ENCODE peak calls at places on chromosome 22, in five cellular contexts. F, R, D, P and Q are unnamed samples.

GRCh38 chr22:47401976-47402770 is 639.7 kb downstream of the TBC1D22A start:
- DNase-seq in F (no peak), R (no peak), D (no peak), P (no peak), Q (no peak)

GRCh38 chr22:36413022-36413770 is 25.4 kb upstream of the MYH9 start:
- DNase-seq in F (no peak), R (peak; percentile 36), D (no peak), P (no peak), Q (no peak)

GRCh38 chr22:20116376-20116950 is 559 bp downstream of the RANBP1 start:
- DNase-seq in F (no peak), R (no peak), D (no peak), P (no peak), Q (no peak)

GRCh38 chr22:35850831-35851230 is 133.2 kb downstream of the APOL5 start:
- DNase-seq in F (no peak), R (no peak), D (no peak), P (no peak), Q (no peak)

GRCh38 chr22:31844941-31845340 is 91.1 kb downstream of the DEPDC5 start:
- DNase-seq in F (no peak), R (no peak), D (no peak), P (no peak), Q (no peak)

GRCh38 chr22:35746248-35746647 is 28.6 kb downstream of the APOL5 start:
- DNase-seq in F (no peak), R (no peak), D (no peak), P (no peak), Q (no peak)

GRCh38 chr22:46996595-46997310 is 234.3 kb downstream of the TBC1D22A start:
- DNase-seq in F (no peak), R (no peak), D (no peak), P (no peak), Q (no peak)

GRCh38 chr22:31104869-31105268 is 2.5 kb downstream of the SELENOM start:
- DNase-seq in F (no peak), R (no peak), D (no peak), P (no peak), Q (no peak)

DNA sequence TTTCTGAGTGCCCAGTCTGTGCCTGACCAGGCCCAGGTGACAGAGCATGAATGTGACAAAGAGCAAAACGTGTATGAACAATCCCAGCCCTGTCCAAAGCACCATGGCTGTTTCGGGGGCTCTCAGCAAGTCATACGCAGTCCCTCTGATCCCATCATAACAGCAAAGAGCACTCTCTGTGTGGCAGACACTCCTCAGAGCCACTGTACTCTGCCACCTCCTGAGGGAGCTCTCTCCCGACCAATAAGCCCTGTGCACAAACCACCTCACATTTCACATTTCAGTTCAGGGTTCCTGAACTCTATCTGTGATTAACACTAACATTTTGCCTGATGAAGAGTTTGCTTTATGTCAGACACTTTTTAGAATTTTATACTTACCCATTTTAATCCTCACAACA is 6.6 kb downstream of the DGCR2 start:
- DNase-seq in F (peak; percentile 50), R (no peak), D (no peak), P (no peak), Q (no peak)
- TF ChIP-seq CTCF in F (peak; percentile 38), R (peak; percentile 13), D (no peak), P (no peak), Q (no peak)

DNA sequence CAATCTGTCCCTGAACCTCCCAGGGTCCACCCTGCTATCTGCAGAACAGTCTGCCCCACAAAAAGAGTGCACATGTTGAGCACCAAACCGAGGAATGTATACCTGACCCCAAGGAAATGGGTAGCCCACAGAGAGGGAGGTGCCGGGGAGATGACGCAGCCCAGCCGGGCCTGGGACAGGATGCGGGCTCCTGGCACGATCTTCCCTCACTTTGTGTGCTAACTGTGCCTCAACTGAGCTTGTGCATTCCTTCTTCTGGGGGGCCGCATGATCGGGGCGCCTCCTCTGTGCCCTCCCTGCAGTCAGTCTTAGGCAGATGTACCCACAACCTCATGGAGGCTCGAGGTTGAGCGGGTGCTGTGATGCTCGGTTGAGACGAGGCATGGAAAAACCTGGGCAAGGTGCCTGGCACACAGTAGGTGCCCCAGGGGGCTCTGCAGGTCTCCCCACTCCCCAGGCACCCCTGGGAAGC is 2.4 kb downstream of the GAS2L1 start:
- DNase-seq in F (no peak), R (peak; percentile 65), D (peak; percentile 34), P (no peak), Q (no peak)
- H3K4me3 ChIP-seq in F (peak overlapping the region; percentile 27), R (no peak overlapping the region), D (peak overlapping the region; percentile 39), P (peak overlapping the region; percentile 91), Q (no peak overlapping the region)

GRCh38 chr22:22770280-22770871 is 117.2 kb upstream of the IGLL5 start:
- DNase-seq in F (no peak), R (no peak), D (peak; percentile 38), P (no peak), Q (no peak)

GRCh38 chr22:22770881-22771280 is 116.7 kb upstream of the IGLL5 start:
- DNase-seq in F (no peak), R (no peak), D (no peak), P (no peak), Q (no peak)

GRCh38 chr22:22768885-22769284 is 118.7 kb upstream of the IGLL5 start:
- DNase-seq in F (no peak), R (no peak), D (no peak), P (no peak), Q (no peak)

GRCh38 chr22:22769434-22770279 is 118.0 kb upstream of the IGLL5 start:
- DNase-seq in F (no peak), R (no peak), D (no peak), P (no peak), Q (no peak)

DNA sequence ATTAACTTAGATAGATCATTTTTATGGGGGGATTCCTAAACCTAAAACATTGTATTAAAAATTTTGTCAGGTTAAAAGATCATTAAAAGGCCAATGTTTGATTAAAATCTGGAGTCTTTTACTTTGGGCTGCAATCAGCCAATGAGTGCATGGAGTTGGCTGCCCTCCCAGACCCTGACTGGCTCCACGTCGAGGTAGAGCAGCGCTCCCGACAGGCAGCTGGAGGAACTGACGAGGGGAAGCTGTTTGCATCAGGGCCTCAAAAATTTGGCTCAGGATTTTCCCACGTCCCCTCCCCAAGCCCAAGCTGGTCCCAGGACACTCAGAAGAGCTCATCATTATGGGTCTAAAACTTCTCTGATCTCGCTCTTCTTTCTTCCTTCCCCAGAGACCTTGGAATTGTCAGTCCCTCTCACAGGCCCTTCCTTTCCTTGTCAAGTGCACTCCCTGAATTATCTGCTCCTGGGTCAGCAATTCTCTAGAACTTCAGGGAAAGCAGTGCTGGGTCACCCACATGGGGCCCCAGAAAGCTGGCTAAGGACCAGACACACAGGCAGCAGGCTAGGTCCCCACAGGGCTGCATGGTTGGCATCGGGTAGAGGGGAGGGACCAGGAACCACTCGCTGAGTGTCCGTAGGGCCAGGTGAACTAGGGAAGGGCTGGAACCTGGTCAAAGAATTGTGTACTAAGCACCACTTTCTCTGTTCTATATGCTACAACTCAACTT is 119.6 kb upstream of the IGLL5 start:
- DNase-seq in F (no peak), R (no peak), D (no peak), P (no peak), Q (no peak)
- TF ChIP-seq CTCF in F (no peak), R (no peak), D (peak; percentile 33), P (peak; percentile 5), Q (peak; percentile 29)

GRCh38 chr22:49951678-49951985 is 8.9 kb upstream of the PIM3 start:
- DNase-seq in F (no peak), R (no peak), D (no peak), P (no peak), Q (no peak)
- H3K4me3 ChIP-seq in F (no peak overlapping the region), R (no peak overlapping the region), D (no peak overlapping the region), P (no peak overlapping the region), Q (no peak overlapping the region)

DNA sequence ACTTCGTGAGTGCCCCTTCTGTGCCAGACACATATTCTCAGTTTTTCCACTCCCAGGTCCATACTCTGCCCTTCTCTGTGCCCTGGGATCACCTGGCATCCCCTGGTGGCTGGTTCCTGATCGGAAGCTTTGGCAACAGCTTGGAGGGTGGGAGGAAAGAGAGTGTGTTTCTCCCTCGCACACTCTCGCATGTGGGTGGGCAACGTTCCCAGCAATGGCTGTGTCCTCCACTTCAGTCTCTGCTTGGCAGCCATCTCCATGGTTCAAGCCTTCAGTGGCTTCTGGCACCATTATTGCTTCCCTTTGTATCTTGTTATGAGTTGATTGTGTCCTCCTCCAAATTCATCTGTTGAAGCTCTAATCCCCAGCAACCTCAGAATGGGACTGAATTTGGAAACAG is 342.7 kb upstream of the SYN3 start:
- DNase-seq in F (no peak), R (no peak), D (no peak), P (no peak), Q (no peak)
- TF ChIP-seq CTCF in F (no peak), R (no peak), D (no peak), P (no peak), Q (no peak)

DNA sequence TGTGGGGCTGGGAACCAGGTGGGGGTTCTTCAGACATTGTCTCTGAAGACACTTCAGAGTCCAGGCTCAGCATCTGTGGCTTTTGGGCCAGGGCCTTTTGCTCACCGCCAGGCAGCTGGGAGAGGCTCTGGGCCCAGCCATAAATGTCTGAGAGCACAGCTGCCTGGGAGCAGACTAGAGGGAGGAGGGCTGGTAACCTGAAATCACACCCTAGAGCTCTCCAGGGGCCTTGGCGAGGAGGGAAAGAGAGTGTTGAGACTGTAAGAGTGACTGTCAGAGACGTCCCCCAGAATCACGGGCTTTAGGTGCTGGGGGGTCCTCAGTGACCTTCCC is 4.1 kb downstream of the TRABD start:
- DNase-seq in F (no peak), R (no peak), D (peak; percentile 30), P (no peak), Q (no peak)
- H3K4me3 ChIP-seq in F (peak overlapping the region; percentile 15), R (no peak overlapping the region), D (peak overlapping the region; percentile 63), P (peak overlapping the region; percentile 59), Q (peak overlapping the region; percentile 58)

GRCh38 chr22:44667276-44667675 is 34.7 kb upstream of the PRR5 start:
- DNase-seq in F (no peak), R (no peak), D (no peak), P (peak; percentile 28), Q (no peak)

GRCh38 chr22:44668886-44669724 is 32.9 kb upstream of the PRR5 start:
- DNase-seq in F (no peak), R (no peak), D (no peak), P (no peak), Q (no peak)

GRCh38 chr22:44669725-44670027 is 32.3 kb upstream of the PRR5 start:
- DNase-seq in F (no peak), R (peak; percentile 37), D (no peak), P (no peak), Q (no peak)

GRCh38 chr22:44667829-44668189 is 34.2 kb upstream of the PRR5 start:
- DNase-seq in F (no peak), R (no peak), D (no peak), P (peak; percentile 46), Q (no peak)

DNA sequence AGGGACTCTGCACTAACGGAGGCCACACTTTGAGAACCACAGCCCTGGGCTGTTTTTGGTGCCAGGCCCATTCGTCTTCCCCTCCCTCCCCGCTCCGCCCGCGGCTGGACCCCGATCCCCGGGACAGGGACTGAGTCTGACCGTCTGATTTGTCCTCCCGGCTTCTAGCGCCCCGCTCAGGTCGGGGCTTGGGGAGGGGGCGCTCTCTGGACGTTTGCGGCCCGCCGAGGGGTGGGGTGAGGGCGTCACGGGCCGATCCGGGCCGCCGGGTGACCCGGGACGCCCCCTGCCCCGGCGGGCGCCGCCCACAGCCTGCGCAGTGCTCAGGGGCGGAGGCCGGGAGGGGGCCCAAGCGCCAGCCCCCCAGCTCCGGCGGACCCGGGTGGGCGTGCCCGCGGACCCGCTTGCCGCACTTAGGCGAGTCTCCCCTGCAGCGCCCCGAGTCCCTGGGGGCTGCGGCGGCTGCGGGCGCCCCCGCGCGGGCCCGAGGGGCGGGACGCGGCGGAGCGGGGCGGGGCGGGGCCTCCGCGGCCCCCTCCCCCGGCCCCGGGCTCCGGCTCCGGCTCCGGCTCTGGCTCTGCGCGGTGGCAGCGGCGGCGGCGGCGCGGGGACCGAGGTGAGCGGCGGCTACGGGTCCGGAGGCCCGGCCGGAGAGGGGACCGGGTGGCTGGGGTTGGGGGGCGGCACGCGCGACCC is 33.7 kb upstream of the PRR5 start:
- DNase-seq in F (no peak), R (no peak), D (no peak), P (peak; percentile 48), Q (no peak)
- TF ChIP-seq CTCF in F (no peak), R (peak; percentile 5), D (no peak), P (no peak), Q (no peak)